ENCODE peak calls at places on chromosomes 2 and 18, in six cellular contexts. One of them, this sample, is unnamed.

GRCh38 chr18:34158881-34159690 is 65.6 kb downstream of the NOL4 start:
- DNase-seq in tibial artery: peak
- DNase-seq in heart left ventricle: peak
- DNase-seq in lower lobe of right lung: peak
- DNase-seq in fibroblast of pulmonary artery: peak
- DNase-seq in kidney: peak
- DNase-seq in this sample: peak

GRCh38 chr2:108324531-108325256 is 36.0 kb downstream of the SULT1C2 start:
- DNase-seq in lower lobe of right lung: no peak
- DNase-seq in fibroblast of pulmonary artery: peak
- DNase-seq in tibial artery: no peak
- DNase-seq in heart left ventricle: no peak
- DNase-seq in kidney: no peak
- DNase-seq in this sample: no peak

GRCh38 chr2:163493330-163494319 is 242.2 kb downstream of the FIGN start:
- DNase-seq in tibial artery: no peak
- DNase-seq in fibroblast of pulmonary artery: no peak
- DNase-seq in heart left ventricle: no peak
- DNase-seq in kidney: no peak
- DNase-seq in lower lobe of right lung: no peak
- DNase-seq in this sample: no peak

GRCh38 chr2:8659092-8659734 is 22.6 kb upstream of the ID2 start:
- DNase-seq in kidney: peak
- DNase-seq in lower lobe of right lung: no peak
- DNase-seq in tibial artery: peak
- DNase-seq in fibroblast of pulmonary artery: no peak
- DNase-seq in heart left ventricle: no peak
- DNase-seq in this sample: no peak

GRCh38 chr18:76399613-76400391 is 95.2 kb downstream of the ZNF516 start:
- DNase-seq in lower lobe of right lung: no peak
- DNase-seq in kidney: no peak
- DNase-seq in heart left ventricle: no peak
- DNase-seq in fibroblast of pulmonary artery: no peak
- DNase-seq in tibial artery: no peak
- DNase-seq in this sample: no peak

GRCh38 chr2:102301867-102302362 is 9.4 kb upstream of the IL1RL1 start:
- DNase-seq in kidney: no peak
- DNase-seq in lower lobe of right lung: no peak
- DNase-seq in heart left ventricle: no peak
- DNase-seq in fibroblast of pulmonary artery: peak
- DNase-seq in tibial artery: no peak
- DNase-seq in this sample: no peak

GRCh38 chr2:124258481-124258880 is 233.4 kb downstream of the CNTNAP5 start:
- DNase-seq in heart left ventricle: no peak
- DNase-seq in lower lobe of right lung: no peak
- DNase-seq in fibroblast of pulmonary artery: peak
- DNase-seq in kidney: no peak
- DNase-seq in tibial artery: no peak
- DNase-seq in this sample: no peak

GRCh38 chr2:216094701-216095100 is 13.0 kb downstream of the TMEM169 start:
- DNase-seq in lower lobe of right lung: no peak
- DNase-seq in heart left ventricle: no peak
- DNase-seq in tibial artery: no peak
- DNase-seq in kidney: no peak
- DNase-seq in fibroblast of pulmonary artery: no peak
- DNase-seq in this sample: no peak

GRCh38 chr2:134290363-134290762 is 36.5 kb downstream of the MGAT5 start:
- DNase-seq in lower lobe of right lung: no peak
- DNase-seq in heart left ventricle: no peak
- DNase-seq in kidney: no peak
- DNase-seq in fibroblast of pulmonary artery: no peak
- DNase-seq in tibial artery: no peak
- DNase-seq in this sample: no peak

GRCh38 chr2:105808418-105809098 is 63.8 kb downstream of the NCK2 start:
- DNase-seq in kidney: no peak
- DNase-seq in tibial artery: no peak
- DNase-seq in heart left ventricle: no peak
- DNase-seq in lower lobe of right lung: no peak
- DNase-seq in fibroblast of pulmonary artery: no peak
- DNase-seq in this sample: no peak

GRCh38 chr2:160409480-160409879 is 84.1 kb downstream of the RBMS1 start:
- DNase-seq in lower lobe of right lung: no peak
- DNase-seq in kidney: no peak
- DNase-seq in heart left ventricle: no peak
- DNase-seq in tibial artery: no peak
- DNase-seq in fibroblast of pulmonary artery: no peak
- DNase-seq in this sample: no peak

GRCh38 chr18:25133879-25134278 is 218.1 kb downstream of the ZNF521 start:
- DNase-seq in lower lobe of right lung: no peak
- DNase-seq in tibial artery: no peak
- DNase-seq in heart left ventricle: no peak
- DNase-seq in kidney: no peak
- DNase-seq in fibroblast of pulmonary artery: no peak
- DNase-seq in this sample: no peak

GRCh38 chr18:5238371-5238758 is 41.3 kb upstream of the AKAIN1 start:
- DNase-seq in lower lobe of right lung: peak
- DNase-seq in heart left ventricle: peak
- DNase-seq in kidney: peak
- DNase-seq in fibroblast of pulmonary artery: peak
- DNase-seq in tibial artery: no peak
- DNase-seq in this sample: no peak

GRCh38 chr18:55415258-55415871 is 172.6 kb downstream of the TCF4 start:
- DNase-seq in tibial artery: peak
- DNase-seq in kidney: peak
- DNase-seq in fibroblast of pulmonary artery: peak
- DNase-seq in lower lobe of right lung: peak
- DNase-seq in heart left ventricle: peak
- DNase-seq in this sample: no peak

GRCh38 chr2:230267556-230267955 is 42.0 kb downstream of the SP140 start:
- DNase-seq in fibroblast of pulmonary artery: no peak
- DNase-seq in kidney: no peak
- DNase-seq in heart left ventricle: no peak
- DNase-seq in lower lobe of right lung: no peak
- DNase-seq in tibial artery: no peak
- DNase-seq in this sample: no peak

GRCh38 chr2:210557721-210558120 is 1.3 kb downstream of the CPS1 start:
- DNase-seq in heart left ventricle: no peak
- DNase-seq in tibial artery: no peak
- DNase-seq in kidney: no peak
- DNase-seq in lower lobe of right lung: no peak
- DNase-seq in fibroblast of pulmonary artery: no peak
- DNase-seq in this sample: no peak

GRCh38 chr2:167181674-167182073 is 293.4 kb downstream of the XIRP2 start:
- DNase-seq in tibial artery: no peak
- DNase-seq in kidney: no peak
- DNase-seq in heart left ventricle: no peak
- DNase-seq in lower lobe of right lung: no peak
- DNase-seq in fibroblast of pulmonary artery: no peak
- DNase-seq in this sample: no peak

GRCh38 chr2:892401-892800 is 58.2 kb upstream of the SNTG2 start:
- DNase-seq in heart left ventricle: no peak
- DNase-seq in tibial artery: no peak
- DNase-seq in kidney: no peak
- DNase-seq in fibroblast of pulmonary artery: no peak
- DNase-seq in lower lobe of right lung: no peak
- DNase-seq in this sample: no peak

GRCh38 chr2:47569658-47570398 is 166.9 kb downstream of the MSH2 start:
- DNase-seq in tibial artery: no peak
- DNase-seq in heart left ventricle: no peak
- DNase-seq in kidney: peak
- DNase-seq in fibroblast of pulmonary artery: peak
- DNase-seq in lower lobe of right lung: no peak
- DNase-seq in this sample: no peak

GRCh38 chr2:12718662-12719399 is 2.1 kb downstream of the TRIB2 start:
- DNase-seq in fibroblast of pulmonary artery: peak
- DNase-seq in tibial artery: no peak
- DNase-seq in heart left ventricle: no peak
- DNase-seq in lower lobe of right lung: no peak
- DNase-seq in kidney: peak
- DNase-seq in this sample: no peak

GRCh38 chr2:105406221-105406620 is 7.4 kb upstream of the FHL2 start:
- DNase-seq in lower lobe of right lung: no peak
- DNase-seq in tibial artery: no peak
- DNase-seq in heart left ventricle: no peak
- DNase-seq in kidney: no peak
- DNase-seq in fibroblast of pulmonary artery: peak
- DNase-seq in this sample: no peak

GRCh38 chr2:138147796-138148195 is 183.5 kb downstream of the HNMT start:
- DNase-seq in heart left ventricle: no peak
- DNase-seq in lower lobe of right lung: no peak
- DNase-seq in fibroblast of pulmonary artery: peak
- DNase-seq in tibial artery: no peak
- DNase-seq in kidney: no peak
- DNase-seq in this sample: no peak

GRCh38 chr2:60413819-60414178 is 139.7 kb downstream of the BCL11A start:
- DNase-seq in tibial artery: no peak
- DNase-seq in heart left ventricle: no peak
- DNase-seq in lower lobe of right lung: no peak
- DNase-seq in kidney: no peak
- DNase-seq in fibroblast of pulmonary artery: no peak
- DNase-seq in this sample: no peak

GRCh38 chr2:134504586-134505336 is 214.0 kb downstream of the TMEM163 start:
- DNase-seq in kidney: no peak
- DNase-seq in tibial artery: no peak
- DNase-seq in fibroblast of pulmonary artery: no peak
- DNase-seq in heart left ventricle: no peak
- DNase-seq in lower lobe of right lung: no peak
- DNase-seq in this sample: no peak

GRCh38 chr2:31244101-31244500 is 10.1 kb downstream of the EHD3 start:
- DNase-seq in kidney: no peak
- DNase-seq in heart left ventricle: no peak
- DNase-seq in fibroblast of pulmonary artery: no peak
- DNase-seq in tibial artery: no peak
- DNase-seq in lower lobe of right lung: no peak
- DNase-seq in this sample: no peak

GRCh38 chr2:197179744-197180498 is 130.7 kb downstream of the ANKRD44 start:
- DNase-seq in fibroblast of pulmonary artery: peak
- DNase-seq in kidney: peak
- DNase-seq in heart left ventricle: no peak
- DNase-seq in lower lobe of right lung: no peak
- DNase-seq in tibial artery: no peak
- DNase-seq in this sample: no peak
- TF ChIP-seq CTCF in fibroblast of pulmonary artery: no peak
- TF ChIP-seq CTCF in kidney: no peak
- TF ChIP-seq CTCF in heart left ventricle: no peak
- TF ChIP-seq CTCF in lower lobe of right lung: no peak
- TF ChIP-seq CTCF in tibial artery: no peak
- TF ChIP-seq CTCF in this sample: no peak

GRCh38 chr2:44389895-44390294 is 28.1 kb downstream of the CAMKMT start:
- DNase-seq in heart left ventricle: no peak
- DNase-seq in fibroblast of pulmonary artery: peak
- DNase-seq in kidney: no peak
- DNase-seq in tibial artery: no peak
- DNase-seq in lower lobe of right lung: no peak
- DNase-seq in this sample: no peak
- TF ChIP-seq CTCF in heart left ventricle: no peak
- TF ChIP-seq CTCF in fibroblast of pulmonary artery: peak
- TF ChIP-seq CTCF in kidney: no peak
- TF ChIP-seq CTCF in tibial artery: peak
- TF ChIP-seq CTCF in lower lobe of right lung: no peak
- TF ChIP-seq CTCF in this sample: peak

DNA sequence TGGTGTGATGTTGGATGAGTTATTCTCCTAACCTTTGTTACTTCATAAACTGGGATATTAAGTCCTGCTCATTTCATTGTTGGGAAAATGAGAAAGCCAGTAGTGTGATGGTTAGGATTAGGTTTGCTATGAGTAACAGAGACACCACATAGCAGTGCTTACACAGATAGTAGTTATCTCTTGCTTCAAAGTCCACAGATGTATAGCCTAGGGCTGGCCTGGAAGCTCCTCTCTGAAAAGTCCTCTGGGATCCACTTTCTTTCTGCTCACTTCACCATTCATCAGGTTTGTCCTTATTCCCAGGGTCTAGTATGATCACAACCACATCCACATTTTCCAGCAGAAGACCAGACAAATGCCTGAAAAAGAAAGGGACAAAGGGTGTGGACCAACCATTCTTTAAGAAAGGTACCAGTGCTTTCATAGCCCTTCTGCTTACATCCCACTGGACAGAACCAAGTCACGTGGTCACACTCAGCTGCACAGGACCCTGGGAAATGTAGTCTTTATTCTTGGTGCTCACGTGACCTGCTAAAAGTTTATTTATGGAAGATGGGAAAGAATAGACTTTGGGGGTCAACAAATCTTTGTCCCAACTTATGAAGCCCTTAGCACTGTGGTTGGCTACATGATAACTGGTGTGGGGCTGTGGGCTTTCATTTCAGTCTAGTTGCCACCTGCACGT is 108.9 kb downstream of the INSIG2 start:
- DNase-seq in lower lobe of right lung: no peak
- DNase-seq in tibial artery: no peak
- DNase-seq in heart left ventricle: no peak
- DNase-seq in fibroblast of pulmonary artery: peak
- DNase-seq in kidney: no peak
- DNase-seq in this sample: no peak
- TF ChIP-seq CTCF in lower lobe of right lung: no peak
- TF ChIP-seq CTCF in tibial artery: no peak
- TF ChIP-seq CTCF in heart left ventricle: no peak
- TF ChIP-seq CTCF in fibroblast of pulmonary artery: no peak
- TF ChIP-seq CTCF in kidney: no peak
- TF ChIP-seq CTCF in this sample: no peak

GRCh38 chr2:10385933-10386773 is 62.0 kb downstream of the ODC1 start:
- DNase-seq in heart left ventricle: no peak
- DNase-seq in fibroblast of pulmonary artery: peak
- DNase-seq in tibial artery: no peak
- DNase-seq in lower lobe of right lung: no peak
- DNase-seq in kidney: no peak
- DNase-seq in this sample: no peak
- TF ChIP-seq CTCF in heart left ventricle: no peak
- TF ChIP-seq CTCF in fibroblast of pulmonary artery: no peak
- TF ChIP-seq CTCF in tibial artery: no peak
- TF ChIP-seq CTCF in lower lobe of right lung: no peak
- TF ChIP-seq CTCF in kidney: no peak
- TF ChIP-seq CTCF in this sample: no peak

DNA sequence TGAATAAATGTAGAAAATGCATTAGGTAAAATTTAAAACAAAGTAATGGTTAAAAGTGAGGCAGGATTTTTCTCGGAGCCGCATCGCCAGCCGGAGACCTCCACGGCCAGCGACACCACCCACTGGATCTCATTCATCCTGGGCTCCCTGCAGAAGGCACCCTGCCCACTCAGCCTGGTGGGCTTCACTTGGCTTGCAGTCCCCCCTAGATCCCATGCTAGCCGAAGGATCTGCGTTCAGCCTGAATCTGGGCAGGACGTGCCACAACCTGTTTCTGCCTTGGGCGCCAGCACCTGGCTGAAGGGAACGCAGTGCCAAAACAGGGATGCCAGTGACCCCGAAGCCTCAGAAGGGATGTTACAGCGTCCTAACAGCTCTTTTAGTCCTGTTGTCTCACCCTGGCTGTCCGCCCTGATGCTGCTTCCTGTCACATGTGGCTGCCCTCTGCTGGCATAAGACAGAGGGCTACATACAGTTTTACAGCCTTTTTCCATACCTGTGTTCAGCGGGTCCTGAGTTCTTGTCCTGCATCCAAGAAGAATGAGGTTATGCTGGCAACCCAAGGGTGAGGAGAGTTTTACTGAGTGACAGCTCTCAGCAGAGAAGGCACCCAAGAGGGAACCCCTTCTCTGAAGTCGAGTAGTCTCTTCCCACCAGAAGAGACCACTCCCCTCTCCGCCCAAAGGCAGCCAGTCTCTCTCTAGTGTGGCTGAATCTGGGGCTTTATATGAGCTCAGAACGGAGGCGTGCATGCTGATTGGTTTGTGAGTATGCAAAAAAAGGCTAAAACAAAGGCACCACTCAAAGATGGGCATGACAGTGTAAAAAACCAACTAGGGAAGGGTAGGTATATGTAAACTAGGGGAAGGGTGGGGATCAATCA is 173.1 kb upstream of the GYPC start:
- DNase-seq in tibial artery: no peak
- DNase-seq in fibroblast of pulmonary artery: no peak
- DNase-seq in heart left ventricle: no peak
- DNase-seq in kidney: no peak
- DNase-seq in lower lobe of right lung: no peak
- DNase-seq in this sample: no peak
- TF ChIP-seq CTCF in tibial artery: no peak
- TF ChIP-seq CTCF in fibroblast of pulmonary artery: no peak
- TF ChIP-seq CTCF in heart left ventricle: no peak
- TF ChIP-seq CTCF in kidney: no peak
- TF ChIP-seq CTCF in lower lobe of right lung: no peak
- TF ChIP-seq CTCF in this sample: peak

This sample was measured in chondrocyte.